ENCODE peak calls at places on chromosomes 16 and 17, in eight cellular contexts. F is T-helper 1 cell; Y is BJ; H is activated T-cell treated with anti-CD3 and anti-CD28 coated beads, Interleukin-2, amount 50 U/mL, for 72 hours; D is EL; C is pulmonary artery endothelial cell; N is Peyer's patch; O is nucleus accumbens. T is an unnamed sample.

GRCh38 chr16:75821117-75821516 is 94.8 kb upstream of the CPHXL start:
- DNase-seq in H (no peak), O (no peak), Y (no peak), F (no peak), C (no peak), D (no peak), N (no peak), T (no peak)

GRCh38 chr17:34567665-34568064 is 11.7 kb upstream of the TMEM132E start:
- DNase-seq in Y (no peak), N (no peak), O (no peak), D (peak; percentile 36), H (no peak), C (no peak), F (no peak), T (no peak)

GRCh38 chr16:29950806-29951461 is 10.9 kb upstream of the TMEM219 start:
- DNase-seq in O (no peak), H (no peak), Y (no peak), D (no peak), F (no peak), C (no peak), N (no peak), T (no peak)

GRCh38 chr17:62648247-62648953 is 20.9 kb downstream of the MRC2 start:
- DNase-seq in H (no peak), N (no peak), D (no peak), C (no peak), O (no peak), Y (no peak), F (no peak), T (no peak)

GRCh38 chr16:87963400-87963799 is 12.2 kb downstream of the BANP start:
- DNase-seq in O (no peak), H (peak; percentile 78), F (peak; percentile 81), C (peak; percentile 86), N (no peak), Y (peak; percentile 43), D (peak; percentile 88), T (no peak)

GRCh38 chr16:87581867-87582220 is 20.5 kb upstream of the JPH3 start:
- DNase-seq in D (peak; percentile 97), F (no peak), N (no peak), C (peak; percentile 86), H (no peak), O (no peak), Y (peak; percentile 78), T (no peak)

GRCh38 chr16:1293921-1294656 is 15.3 kb upstream of the UBE2I start:
- DNase-seq in C (no peak), H (no peak), Y (no peak), O (no peak), N (no peak), F (no peak), D (no peak), T (no peak)

GRCh38 chr17:12089809-12090384 is 69.2 kb downstream of the MAP2K4 start:
- DNase-seq in Y (no peak), C (peak; percentile 39), N (no peak), H (no peak), O (no peak), F (peak; percentile 6), D (peak; percentile 68), T (no peak)

GRCh38 chr17:29136998-29137730 is 43.0 kb downstream of the MYO18A start:
- DNase-seq in N (no peak), O (no peak), C (no peak), H (peak; percentile 72), F (peak; percentile 57), D (peak; percentile 67), Y (no peak), T (no peak)

GRCh38 chr16:86896976-86897375 is 318.6 kb downstream of the FOXL1 start:
- DNase-seq in H (no peak), Y (no peak), D (no peak), C (no peak), O (no peak), N (no peak), F (no peak), T (no peak)

GRCh38 chr16:89103781-89104180 is 10.1 kb downstream of the ACSF3 start:
- DNase-seq in D (no peak), O (no peak), Y (no peak), F (no peak), N (no peak), C (no peak), H (no peak), T (no peak)

GRCh38 chr17:81814748-81815645 is 11.0 kb downstream of the GCGR start:
- DNase-seq in F (no peak), O (no peak), H (no peak), C (no peak), Y (no peak), D (no peak), N (no peak), T (no peak)

GRCh38 chr17:47675380-47676198 is 18.4 kb upstream of the TBKBP1 start:
- DNase-seq in Y (no peak), F (no peak), N (no peak), D (no peak), C (no peak), H (no peak), O (no peak), T (no peak)

GRCh38 chr16:8204769-8205168 is 385.5 kb downstream of the TMEM114 start:
- DNase-seq in F (no peak), O (no peak), Y (no peak), D (no peak), H (no peak), C (no peak), N (no peak), T (no peak)

GRCh38 chr16:56775162-56775561 is 45.2 kb downstream of the NUP93 start:
- DNase-seq in D (no peak), H (no peak), Y (no peak), C (no peak), F (no peak), N (no peak), O (no peak), T (no peak)

GRCh38 chr17:57666198-57666870 is 78.8 kb downstream of the CCDC182 start:
- DNase-seq in Y (no peak), O (no peak), F (no peak), C (no peak), D (no peak), N (no peak), H (no peak), T (no peak)

GRCh38 chr17:41230094-41230493 is 2.2 kb upstream of the KRTAP9-3 start:
- DNase-seq in Y (no peak), N (no peak), O (no peak), D (no peak), C (no peak), F (no peak), H (no peak), T (no peak)

GRCh38 chr17:45405250-45406086 is 27.2 kb downstream of the ARHGAP27 start:
- DNase-seq in N (peak; percentile 97), O (no peak), F (no peak), Y (no peak), D (peak; percentile 45), H (no peak), C (no peak), T (no peak)

GRCh38 chr16:47851026-47851610 is 304.7 kb downstream of the ABCC12 start:
- DNase-seq in H (no peak), D (peak; percentile 6), C (no peak), N (no peak), F (no peak), Y (no peak), O (peak; percentile 47), T (peak; percentile 9)

GRCh38 chr17:76497979-76498885 is 3.0 kb downstream of the RHBDF2 start:
- DNase-seq in F (no peak), H (no peak), N (peak; percentile 80), O (peak; percentile 53), Y (no peak), D (peak; percentile 96), C (peak; percentile 78), T (peak; percentile 55)

GRCh38 chr16:89314357-89314756 is 96.9 kb downstream of the ZNF778 start:
- DNase-seq in C (no peak), D (no peak), N (no peak), O (no peak), F (peak; percentile 73), Y (no peak), H (no peak), T (no peak)

GRCh38 chr16:29820271-29820701 is at the start of gene MVP:
- DNase-seq in O (peak; percentile 39), H (peak; percentile 61), C (no peak), Y (no peak), N (peak; percentile 85), D (peak; percentile 74), F (peak; percentile 62), T (peak; percentile 39)

T was measured in midbrain.